ENCODE peak calls at places on chromosomes 4 and X, in eight cellular contexts. M is Peyer's patch; R is lower leg skin; Z is tibial artery; X is CD4-positive, alpha-beta T cell; C is tibial nerve; H is psoas muscle; J is neural crest cell. P is an unnamed sample.

GRCh38 chr4:173176010-173176409 is 7.4 kb downstream of the GALNT7 start:
- DNase-seq in M (no peak), R (no peak), Z (no peak), X (no peak), C (no peak), H (no peak), J (no peak), P (no peak)

GRCh38 chrX:31337332-31337731 is 265.5 kb upstream of the FTHL17 start:
- DNase-seq in M (no peak), R (no peak), Z (no peak), X (no peak), C (no peak), H (no peak), J (no peak), P (no peak)

GRCh38 chr4:186192068-186192751 is 843 bp downstream of the CYP4V2 start:
- DNase-seq in M (peak), R (peak), Z (peak), X (peak), C (peak), H (no peak), J (no peak), P (peak)

GRCh38 chrX:140767646-140768045 is 58.1 kb downstream of the LINC00632 start:
- DNase-seq in M (no peak), R (no peak), Z (no peak), X (no peak), C (no peak), H (no peak), J (no peak), P (no peak)

GRCh38 chr4:105624530-105624929 is 72.1 kb downstream of the ARHGEF38 start:
- DNase-seq in M (no peak), R (no peak), Z (no peak), X (no peak), C (no peak), H (peak), J (no peak), P (no peak)

GRCh38 chrX:129618997-129619396 is 35.8 kb downstream of the APLN start:
- DNase-seq in M (no peak), R (no peak), Z (no peak), X (no peak), C (no peak), H (no peak), J (no peak), P (no peak)

GRCh38 chr4:105909699-105910340 is 14.5 kb downstream of the NPNT start:
- DNase-seq in M (no peak), R (no peak), Z (no peak), X (no peak), C (no peak), H (no peak), J (no peak), P (no peak)

GRCh38 chr4:3323071-3323481 is 30.3 kb downstream of the RGS12 start:
- DNase-seq in M (no peak), R (no peak), Z (no peak), X (no peak), C (no peak), H (no peak), J (no peak), P (no peak)

GRCh38 chr4:56077676-56078075 is 128.9 kb downstream of the CEP135 start:
- DNase-seq in M (no peak), R (no peak), Z (no peak), X (no peak), C (no peak), H (no peak), J (no peak), P (no peak)

GRCh38 chrX:41670108-41670507 is 18.7 kb upstream of the GPR34 start:
- DNase-seq in M (no peak), R (no peak), Z (no peak), X (no peak), C (no peak), H (no peak), J (no peak), P (no peak)

GRCh38 chrX:123580871-123581270 is 152.0 kb downstream of the THOC2 start:
- DNase-seq in M (no peak), R (no peak), Z (no peak), X (no peak), C (no peak), H (no peak), J (no peak), P (no peak)

GRCh38 chrX:153739754-153740486 is 15.3 kb downstream of the ABCD1 start:
- DNase-seq in M (no peak), R (no peak), Z (no peak), X (no peak), C (no peak), H (no peak), J (no peak), P (peak)

GRCh38 chrX:153740631-153741222 is 16.1 kb downstream of the ABCD1 start:
- DNase-seq in M (no peak), R (no peak), Z (no peak), X (no peak), C (no peak), H (no peak), J (no peak), P (no peak)

GRCh38 chrX:153746359-153746758 is 17.7 kb upstream of the PLXNB3 start:
- DNase-seq in M (no peak), R (no peak), Z (no peak), X (no peak), C (no peak), H (no peak), J (no peak), P (no peak)

GRCh38 chrX:153741446-153741845 is 16.8 kb downstream of the ABCD1 start:
- DNase-seq in M (no peak), R (no peak), Z (no peak), X (no peak), C (no peak), H (no peak), J (no peak), P (no peak)

GRCh38 chrX:153744210-153745066 is 19.6 kb upstream of the PLXNB3 start:
- DNase-seq in M (no peak), R (no peak), Z (no peak), X (no peak), C (no peak), H (peak), J (peak), P (no peak)
- TF ChIP-seq CTCF in M (no peak), R (no peak), Z (no peak), X (no peak), C (no peak), H (no peak), J (peak), P (no peak)

DNA sequence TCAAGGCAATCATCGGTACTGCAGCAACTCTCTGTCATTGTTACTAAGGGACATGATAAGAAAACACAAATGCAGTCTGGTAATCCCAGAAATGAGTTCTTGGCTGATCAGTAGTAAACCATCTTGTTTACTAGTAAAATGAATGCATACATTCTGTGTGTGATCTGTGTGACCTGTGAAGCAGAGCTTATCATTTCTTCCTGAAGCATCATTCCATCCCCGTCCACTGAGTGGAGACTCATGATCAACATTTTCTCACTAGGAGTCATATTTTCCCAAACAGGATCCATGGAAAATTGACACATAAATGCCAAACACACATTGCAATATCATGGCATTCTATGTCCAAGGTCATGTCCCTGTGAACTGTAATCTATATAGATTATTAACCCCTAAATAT is 226.1 kb downstream of the ANKRD50 start:
- DNase-seq in M (no peak), R (no peak), Z (no peak), X (no peak), C (no peak), H (no peak), J (no peak), P (no peak)
- TF ChIP-seq CTCF in M (peak), R (no peak), Z (no peak), X (no peak), C (no peak), H (no peak), J (no peak), P (no peak)

GRCh38 chrX:72046447-72046846 is 85.3 kb downstream of the RTL5 start:
- DNase-seq in M (no peak), R (no peak), Z (no peak), X (no peak), C (no peak), H (no peak), J (no peak), P (no peak)

GRCh38 chrX:72050011-72050410 is 81.7 kb downstream of the RTL5 start:
- DNase-seq in M (no peak), R (no peak), Z (no peak), X (no peak), C (no peak), H (no peak), J (no peak), P (no peak)

GRCh38 chrX:72051589-72051988 is 80.1 kb downstream of the RTL5 start:
- DNase-seq in M (no peak), R (no peak), Z (no peak), X (no peak), C (no peak), H (no peak), J (no peak), P (no peak)

GRCh38 chrX:72045552-72046277 is 86.0 kb downstream of the RTL5 start:
- DNase-seq in M (no peak), R (no peak), Z (no peak), X (no peak), C (no peak), H (no peak), J (no peak), P (no peak)

DNA sequence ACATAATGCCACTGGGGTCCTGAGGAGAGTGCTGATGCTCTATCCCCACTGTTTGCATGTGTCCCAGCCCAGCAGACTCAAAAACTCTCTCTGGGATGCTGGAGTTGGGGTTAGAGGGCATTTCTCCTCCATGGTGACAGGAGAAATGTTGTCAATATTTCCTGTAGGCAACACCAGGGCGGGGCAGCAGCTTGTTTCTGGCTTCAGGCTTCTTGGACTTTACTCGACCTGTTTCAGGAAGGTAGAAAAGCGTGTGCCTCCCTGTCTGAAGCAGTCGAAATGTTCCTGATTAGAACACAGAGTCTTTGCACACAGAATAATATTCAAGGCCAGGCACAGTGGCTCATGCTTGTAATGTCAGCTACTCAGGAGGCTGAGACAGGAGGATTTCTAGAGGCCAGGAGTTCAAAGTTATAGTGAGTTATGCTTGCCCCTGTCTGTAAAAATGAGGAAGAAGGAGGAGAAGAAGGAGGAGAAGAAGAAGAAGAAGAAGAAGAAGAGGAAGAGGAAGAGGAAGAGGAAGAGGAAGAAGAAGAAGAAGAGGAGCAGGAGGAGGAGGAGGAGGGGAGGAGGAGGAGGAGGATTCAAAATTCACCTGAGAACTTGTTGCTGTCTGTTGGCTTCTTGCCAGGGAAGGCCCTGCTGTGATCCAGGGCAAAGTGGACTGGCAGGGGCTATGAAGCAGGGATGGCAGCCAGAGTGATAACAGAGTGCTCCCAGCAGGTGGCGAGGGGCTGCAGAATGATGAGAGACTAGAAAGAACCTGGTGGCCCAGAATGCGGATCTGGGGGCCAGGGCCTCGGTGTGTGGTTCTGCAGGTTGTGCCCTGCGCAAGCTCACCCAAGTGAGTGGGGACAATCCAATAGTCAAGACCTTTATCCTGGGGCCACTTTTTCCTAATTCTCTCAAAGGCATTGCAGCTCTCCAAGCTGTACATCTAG is 82.9 kb downstream of the RTL5 start:
- DNase-seq in M (no peak), R (no peak), Z (no peak), X (no peak), C (no peak), H (no peak), J (no peak), P (no peak)
- TF ChIP-seq CTCF in M (no peak), R (no peak), Z (no peak), X (no peak), C (no peak), H (no peak), J (no peak), P (peak)

GRCh38 chrX:15930585-15930984 is 76.0 kb upstream of the AP1S2 start:
- DNase-seq in M (no peak), R (no peak), Z (no peak), X (no peak), C (no peak), H (no peak), J (no peak), P (peak)
- TF ChIP-seq CTCF in M (no peak), R (no peak), Z (no peak), X (no peak), C (no peak), H (peak), J (peak), P (peak)

DNA sequence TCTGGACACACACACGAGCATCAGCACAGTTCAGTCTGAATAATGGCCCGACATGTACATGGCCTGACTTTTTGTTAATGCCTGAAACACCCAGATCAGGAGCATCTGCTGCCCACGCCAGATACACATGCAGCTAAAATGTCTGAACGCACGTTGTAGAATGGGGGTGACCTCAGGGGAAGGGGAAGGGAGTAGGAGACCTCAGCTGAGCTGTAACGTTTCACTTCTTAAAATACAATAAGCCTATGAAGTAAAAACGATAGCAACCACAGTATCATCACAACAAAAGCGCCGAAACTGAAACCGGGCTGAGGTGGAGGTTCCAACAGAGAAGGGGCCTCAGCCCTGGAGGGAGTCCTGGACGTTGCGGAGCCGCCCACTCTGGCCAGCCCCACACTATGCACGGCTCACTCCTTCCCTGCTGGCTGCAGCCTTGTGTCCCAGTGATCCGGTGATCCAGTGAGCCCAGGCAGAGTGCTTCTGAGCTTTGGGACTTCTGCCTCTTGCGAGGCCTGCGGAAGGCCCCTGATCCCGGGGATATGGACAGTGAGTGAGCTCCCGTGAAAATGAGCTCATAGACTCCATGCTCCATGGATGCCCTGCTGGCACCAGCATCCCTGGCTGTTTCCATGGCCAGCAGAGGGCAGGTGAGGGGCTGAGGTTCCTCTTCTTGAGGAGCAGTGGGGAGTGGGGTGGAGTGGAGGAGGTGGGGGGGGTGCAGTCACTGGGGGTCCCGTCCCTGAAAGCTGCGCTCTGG is 52.0 kb downstream of the HMX1 start:
- DNase-seq in M (no peak), R (peak), Z (no peak), X (no peak), C (no peak), H (no peak), J (no peak), P (no peak)
- TF ChIP-seq CTCF in M (no peak), R (no peak), Z (no peak), X (no peak), C (no peak), H (no peak), J (no peak), P (no peak)

DNA sequence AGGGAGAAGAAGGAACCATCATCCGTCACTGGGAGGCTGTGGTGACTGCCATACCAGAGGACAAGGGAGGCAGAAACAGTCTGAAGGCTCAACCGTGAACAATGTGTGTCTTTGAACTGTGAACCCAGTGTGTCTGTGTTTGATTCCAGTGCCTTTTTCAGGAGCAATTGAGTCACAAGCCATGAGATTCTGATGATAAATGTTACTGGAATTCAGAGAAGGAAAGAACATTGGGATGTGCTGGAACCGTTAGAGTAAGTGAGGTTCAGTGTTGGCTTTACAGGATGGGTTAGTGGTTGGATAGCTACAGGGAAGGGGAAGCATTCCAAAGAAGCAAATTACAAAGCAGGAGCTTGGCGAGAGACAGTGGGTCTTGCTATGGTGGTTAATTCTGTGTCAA is 464.4 kb downstream of the TRIML1 start:
- DNase-seq in M (no peak), R (no peak), Z (no peak), X (no peak), C (no peak), H (no peak), J (no peak), P (no peak)
- TF ChIP-seq CTCF in M (no peak), R (no peak), Z (no peak), X (no peak), C (no peak), H (no peak), J (no peak), P (no peak)

P was measured in GM13977.